ENCODE peak calls at places on chromosomes 7 and 10, in eight cellular contexts. Y, H, R, P, N, X, D and I are unnamed samples.

GRCh38 chr7:47456210-47456955 is 125.5 kb downstream of the TNS3 start:
- DNase-seq in X (no peak), D (no peak), H (no peak), R (no peak), Y (no peak), N (no peak), P (no peak), I (no peak)

GRCh38 chr10:105714728-105715127 is 1073.6 kb downstream of the SORCS3 start:
- DNase-seq in N (no peak), H (no peak), P (no peak), Y (no peak), R (no peak), X (no peak), D (no peak), I (no peak)

GRCh38 chr7:4873071-4873944 is 10.2 kb downstream of the RADIL start:
- DNase-seq in X (no peak), D (no peak), H (no peak), P (no peak), N (no peak), R (peak), Y (no peak), I (no peak)

GRCh38 chr7:127582361-127582760 is 3.0 kb downstream of the GCC1 start:
- DNase-seq in Y (no peak), D (no peak), H (no peak), P (no peak), N (no peak), R (no peak), X (no peak), I (no peak)

GRCh38 chr7:39353615-39354376 is 212.4 kb upstream of the YAE1 start:
- DNase-seq in P (no peak), X (peak), N (no peak), Y (peak), R (peak), H (peak), D (peak), I (no peak)

GRCh38 chr7:91880016-91880412 is 488 bp downstream of the MTERF1 start:
- DNase-seq in R (no peak), N (no peak), H (peak), P (no peak), X (peak), D (no peak), Y (peak), I (no peak)

GRCh38 chr7:158595068-158595467 is 7.4 kb upstream of the PTPRN2 start:
- DNase-seq in P (peak), Y (peak), N (no peak), R (no peak), X (peak), D (peak), H (no peak), I (peak)

GRCh38 chr10:18446205-18446604 is 205.2 kb downstream of the NSUN6 start:
- DNase-seq in R (no peak), D (no peak), Y (no peak), X (no peak), P (no peak), N (no peak), H (no peak), I (no peak)

GRCh38 chr10:31129261-31129660 is 97.6 kb upstream of the ZNF438 start:
- DNase-seq in X (peak), P (no peak), Y (peak), R (no peak), N (peak), H (peak), D (peak), I (no peak)

GRCh38 chr7:16916111-16916639 is 34.4 kb upstream of the AGR3 start:
- DNase-seq in H (no peak), R (no peak), Y (peak), N (peak), P (no peak), X (peak), D (no peak), I (no peak)

GRCh38 chr7:21044913-21045312 is 258.2 kb upstream of the SP8 start:
- DNase-seq in Y (no peak), P (no peak), X (no peak), N (no peak), R (no peak), H (no peak), D (no peak), I (no peak)

GRCh38 chr10:69406816-69407580 is 9.7 kb downstream of the TACR2 start:
- DNase-seq in X (no peak), P (no peak), R (no peak), Y (no peak), N (peak), H (no peak), D (no peak), I (no peak)

GRCh38 chr7:18877874-18878273 is 239.6 kb downstream of the TWIST1 start:
- DNase-seq in R (no peak), H (no peak), Y (no peak), D (no peak), X (no peak), P (no peak), N (no peak), I (no peak)

GRCh38 chr10:124975977-124976514 is 34.1 kb downstream of the ZRANB1 start:
- DNase-seq in D (no peak), N (no peak), P (no peak), Y (no peak), R (no peak), X (no peak), H (no peak), I (no peak)

GRCh38 chr10:99534939-99535763 is 2.4 kb downstream of the NKX2-3 start:
- DNase-seq in R (peak), H (peak), D (peak), Y (peak), P (no peak), X (peak), N (peak), I (no peak)

GRCh38 chr7:91798425-91798824 is 82.1 kb downstream of the MTERF1 start:
- DNase-seq in R (no peak), D (no peak), Y (no peak), H (no peak), P (no peak), N (no peak), X (no peak), I (no peak)

GRCh38 chr7:94855589-94855988 is 51.8 kb upstream of the PPP1R9A start:
- DNase-seq in R (no peak), X (no peak), D (no peak), P (no peak), N (no peak), Y (no peak), H (no peak), I (no peak)

GRCh38 chr10:88553116-88553752 is 29.9 kb downstream of the RNLS start:
- DNase-seq in H (peak), P (peak), R (peak), N (no peak), X (peak), D (peak), Y (peak), I (peak)

GRCh38 chr10:97689637-97690036 is 2.6 kb upstream of the AVPI1 start:
- DNase-seq in N (peak), Y (peak), D (no peak), R (no peak), H (peak), P (no peak), X (no peak), I (peak)

GRCh38 chr7:2779086-2779485 is 65.0 kb downstream of the GNA12 start:
- DNase-seq in P (no peak), H (no peak), R (no peak), Y (no peak), D (no peak), N (peak), X (no peak), I (no peak)

GRCh38 chr10:100482834-100483185 is 20.0 kb downstream of the WNT8B start:
- DNase-seq in R (no peak), X (no peak), D (no peak), P (no peak), N (no peak), Y (no peak), H (no peak), I (no peak)

GRCh38 chr7:30770936-30771858 is at the start of gene MINDY4:
- DNase-seq in X (peak), H (peak), R (peak), N (peak), P (no peak), D (peak), Y (peak), I (peak)

GRCh38 chr7:30450983-30451497 is 27.5 kb downstream of the NOD1 start:
- DNase-seq in D (no peak), X (no peak), Y (no peak), H (no peak), N (no peak), R (peak), P (no peak), I (no peak)

GRCh38 chr10:33265621-33266020 is 68.8 kb downstream of the NRP1 start:
- DNase-seq in N (no peak), D (no peak), H (no peak), X (no peak), P (no peak), R (no peak), Y (no peak), I (no peak)

GRCh38 chr10:114487815-114488536 is 83.7 kb upstream of the AFAP1L2 start:
- DNase-seq in X (no peak), N (no peak), H (no peak), P (no peak), Y (no peak), R (no peak), D (no peak), I (no peak)

GRCh38 chr7:42238709-42239395 is 1.8 kb upstream of the GLI3 start:
- DNase-seq in X (peak), R (no peak), Y (peak), P (no peak), N (peak), D (peak), H (peak), I (no peak)

GRCh38 chr7:43884617-43885016 is 15.3 kb upstream of the MRPS24 start:
- DNase-seq in Y (no peak), P (no peak), N (no peak), X (no peak), D (no peak), R (no peak), H (no peak), I (no peak)

GRCh38 chr10:76779821-76780281 is 857.8 kb downstream of the KCNMA1 start:
- DNase-seq in R (peak), X (peak), P (no peak), D (peak), N (no peak), Y (peak), H (peak), I (no peak)

GRCh38 chr10:86662186-86663045 is 5.9 kb upstream of the LDB3 start:
- DNase-seq in Y (no peak), R (no peak), P (no peak), D (no peak), H (no peak), N (no peak), X (no peak), I (no peak)

GRCh38 chr10:86663046-86663345 is 5.3 kb upstream of the LDB3 start:
- DNase-seq in X (no peak), N (no peak), H (no peak), Y (no peak), P (no peak), R (no peak), D (no peak), I (no peak)

GRCh38 chr10:86659161-86659691 is 4.9 kb downstream of the OPN4 start:
- DNase-seq in N (no peak), P (no peak), H (no peak), X (no peak), Y (no peak), R (no peak), D (no peak), I (no peak)

GRCh38 chr10:86659721-86660438 is 5.5 kb downstream of the OPN4 start:
- DNase-seq in P (no peak), N (no peak), D (no peak), H (no peak), R (no peak), X (no peak), Y (no peak), I (no peak)

DNA sequence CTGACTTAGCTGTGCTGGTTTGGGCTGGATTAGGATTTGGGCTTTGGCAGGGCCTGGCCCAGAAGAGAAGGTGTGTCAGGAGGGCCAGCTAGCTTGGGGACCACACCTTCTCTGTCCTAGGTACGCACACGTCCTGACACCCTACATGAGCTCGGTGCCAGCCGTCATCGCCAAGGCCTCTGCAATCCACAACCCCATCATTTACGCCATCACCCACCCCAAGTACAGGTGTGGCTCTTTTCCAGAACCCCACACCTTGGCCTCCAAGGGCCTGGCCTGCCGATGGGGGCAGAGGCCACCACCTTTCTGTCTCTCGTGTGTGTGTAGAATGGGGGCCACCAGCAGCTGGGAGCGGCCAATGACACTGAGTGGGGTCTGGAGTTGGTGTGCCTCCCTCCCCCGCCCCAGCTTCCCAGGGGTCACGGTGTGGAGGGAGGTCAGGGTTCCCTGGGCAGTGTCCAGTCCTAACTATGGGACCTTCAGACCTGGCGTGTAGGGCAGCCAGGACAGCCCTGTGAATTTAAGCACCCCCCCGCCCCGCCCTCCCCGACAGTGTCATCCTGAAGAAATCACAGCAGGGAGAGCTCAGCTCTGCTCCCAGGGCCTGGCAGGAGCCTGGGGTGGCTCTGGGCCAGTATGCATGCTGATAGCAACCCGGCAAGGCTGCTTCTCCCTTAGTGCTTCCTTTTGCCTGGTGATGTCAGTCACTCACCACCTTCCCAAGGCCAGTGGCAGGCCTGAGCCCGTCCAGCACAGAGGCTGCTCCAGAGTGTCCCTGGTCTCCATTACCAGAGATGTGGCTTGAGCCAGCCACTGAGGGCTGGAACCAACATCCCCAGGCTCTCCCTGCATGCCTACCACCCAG is 6.9 kb upstream of the LDB3 start:
- DNase-seq in X (no peak), Y (peak), P (no peak), R (peak), N (no peak), H (no peak), D (no peak), I (no peak)
- H2AFZ ChIP-seq in X (no peak), Y (no peak), P (no peak), R (no peak), N (no peak), H (no peak), D (no peak), I (no peak)

GRCh38 chr10:96238889-96239624 is 32.3 kb downstream of the BLNK start:
- DNase-seq in H (no peak), D (no peak), N (no peak), Y (no peak), P (no peak), X (no peak), R (no peak), I (no peak)

GRCh38 chr10:96233959-96234358 is 37.4 kb downstream of the BLNK start:
- DNase-seq in P (no peak), R (no peak), Y (no peak), N (no peak), D (no peak), X (no peak), H (no peak), I (no peak)

GRCh38 chr10:96236090-96236478 is 35.3 kb downstream of the BLNK start:
- DNase-seq in H (no peak), D (no peak), N (no peak), Y (no peak), X (no peak), R (no peak), P (peak), I (no peak)

GRCh38 chr10:96235326-96236089 is 35.9 kb downstream of the BLNK start:
- DNase-seq in Y (no peak), P (peak), N (no peak), D (no peak), R (no peak), H (no peak), X (no peak), I (no peak)

DNA sequence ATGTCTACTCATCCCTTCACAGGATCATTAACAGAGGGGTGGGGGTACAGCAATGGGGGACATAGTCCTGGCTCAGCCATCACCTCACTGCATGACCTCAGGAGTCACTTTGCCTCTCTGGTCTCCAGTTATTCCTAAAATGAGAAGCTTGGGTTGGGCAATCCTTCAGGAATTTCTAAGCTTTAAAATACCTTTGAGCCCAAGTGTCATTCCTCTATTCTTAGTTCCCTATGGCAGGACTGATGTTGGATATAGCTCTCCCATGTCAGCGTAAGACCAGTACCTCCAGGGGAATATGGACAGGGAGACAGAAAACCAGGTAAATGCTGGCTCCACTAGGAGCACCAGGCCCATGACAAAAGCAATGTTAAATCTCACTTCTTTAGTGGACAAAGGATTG is 34.5 kb downstream of the BLNK start:
- DNase-seq in Y (no peak), R (no peak), N (no peak), H (no peak), D (no peak), P (no peak), X (no peak), I (no peak)
- TF ChIP-seq EZH2phosphoT487 in Y (no peak), R (no peak), N (no peak), H (no peak), D (no peak), P (no peak), X (no peak), I (no peak)

DNA sequence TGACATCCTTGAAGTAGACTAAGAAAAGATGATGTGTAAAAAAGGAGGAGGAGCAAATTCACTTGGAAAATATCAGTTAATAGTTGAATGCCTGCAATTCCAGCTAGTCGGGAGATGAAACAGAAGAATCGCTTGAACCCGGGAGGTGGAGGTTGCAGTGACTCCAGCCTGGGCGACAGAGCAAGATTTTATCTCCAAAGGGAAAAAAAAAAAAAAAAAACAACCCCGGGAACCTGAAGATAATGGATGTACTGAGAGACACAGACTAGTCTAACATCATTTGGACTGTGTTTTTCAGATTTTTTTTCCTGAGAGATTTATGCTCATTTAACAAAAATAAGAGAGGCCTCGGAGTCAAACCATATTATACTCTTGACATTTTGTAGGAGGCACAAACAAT is 959.3 kb downstream of the PCDH15 start:
- DNase-seq in H (no peak), P (no peak), Y (no peak), D (no peak), X (no peak), R (no peak), N (no peak), I (no peak)
- H2AFZ ChIP-seq in H (peak), P (no peak), Y (no peak), D (no peak), X (no peak), R (no peak), N (no peak), I (no peak)

GRCh38 chr10:91313761-91314520 is 93.5 kb downstream of the PCGF5 start:
- DNase-seq in R (no peak), P (no peak), N (no peak), Y (peak), H (no peak), D (no peak), X (no peak), I (no peak)
- TF ChIP-seq EZH2phosphoT487 in R (no peak), P (no peak), N (no peak), Y (no peak), H (no peak), D (no peak), X (no peak), I (no peak)

GRCh38 chr10:6178581-6178980 is 24.2 kb upstream of the PFKFB3 start:
- DNase-seq in D (no peak), X (no peak), P (no peak), Y (no peak), H (no peak), R (peak), N (no peak), I (no peak)
- H2AFZ ChIP-seq in D (no peak), X (no peak), P (no peak), Y (no peak), H (no peak), R (no peak), N (no peak), I (no peak)

GRCh38 chr7:75808106-75808505 is 5.5 kb downstream of the CCL24 start:
- DNase-seq in N (no peak), D (no peak), H (no peak), R (no peak), Y (no peak), P (no peak), X (no peak), I (no peak)
- TF ChIP-seq EZH2phosphoT487 in N (no peak), D (no peak), H (no peak), R (no peak), Y (no peak), P (no peak), X (no peak), I (no peak)

GRCh38 chr10:103768345-103768744 is 87.0 kb downstream of the SH3PXD2A start:
- DNase-seq in N (no peak), D (no peak), R (no peak), Y (no peak), X (no peak), H (no peak), P (no peak), I (no peak)

GRCh38 chr10:103770139-103770538 is 85.2 kb downstream of the SH3PXD2A start:
- DNase-seq in N (no peak), R (no peak), Y (no peak), X (no peak), P (no peak), H (no peak), D (no peak), I (no peak)

GRCh38 chr10:103769176-103769575 is 86.2 kb downstream of the SH3PXD2A start:
- DNase-seq in Y (no peak), N (no peak), H (no peak), X (no peak), P (peak), R (no peak), D (no peak), I (no peak)

GRCh38 chr10:103775786-103776185 is 79.6 kb downstream of the SH3PXD2A start:
- DNase-seq in H (no peak), D (no peak), N (no peak), Y (no peak), R (peak), P (no peak), X (no peak), I (no peak)

GRCh38 chr10:103772096-103772845 is 83.1 kb downstream of the SH3PXD2A start:
- DNase-seq in R (peak), H (peak), P (peak), D (peak), Y (peak), N (peak), X (peak), I (peak)
- H2AFZ ChIP-seq in R (peak), H (peak), P (peak), D (peak), Y (peak), N (peak), X (peak), I (peak)

GRCh38 chr7:26700893-26701292 is 163.5 kb downstream of the SKAP2 start:
- DNase-seq in P (no peak), H (no peak), X (no peak), D (no peak), R (no peak), Y (no peak), N (no peak), I (no peak)

GRCh38 chr7:26696161-26696560 is 168.2 kb downstream of the SKAP2 start:
- DNase-seq in P (no peak), H (no peak), R (no peak), N (peak), Y (peak), X (no peak), D (no peak), I (no peak)

GRCh38 chr7:26698806-26699205 is 165.6 kb downstream of the SKAP2 start:
- DNase-seq in D (no peak), Y (no peak), H (no peak), R (no peak), X (no peak), P (no peak), N (peak), I (no peak)

GRCh38 chr7:26696978-26697377 is 167.4 kb downstream of the SKAP2 start:
- DNase-seq in D (no peak), X (no peak), N (no peak), P (no peak), Y (no peak), H (no peak), R (no peak), I (no peak)

DNA sequence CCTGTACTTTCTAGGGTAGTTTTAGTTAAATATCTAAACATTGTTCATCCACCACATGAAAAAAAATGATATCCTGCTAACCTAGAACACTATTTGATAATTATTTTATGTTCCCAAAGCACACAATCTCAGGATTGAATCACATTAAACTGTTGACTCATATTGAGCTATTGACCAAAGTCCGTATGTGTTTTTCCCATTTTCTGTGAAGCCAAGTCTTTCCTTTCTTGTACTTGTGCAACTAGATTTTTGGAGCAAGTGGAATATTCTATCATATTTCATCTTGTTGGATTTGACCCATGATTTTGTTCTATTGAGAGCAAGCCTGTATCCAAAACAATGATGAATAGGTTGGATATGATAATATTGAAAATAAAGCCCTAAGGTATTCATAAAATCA is 164.6 kb downstream of the SKAP2 start:
- DNase-seq in D (no peak), N (peak), P (no peak), R (no peak), Y (no peak), H (no peak), X (no peak), I (no peak)
- TF ChIP-seq EZH2phosphoT487 in D (no peak), N (no peak), P (no peak), R (no peak), Y (no peak), H (no peak), X (no peak), I (no peak)